ENCODE peak calls at places on chromosomes 7 and 10, in six cellular contexts. J is endodermal cell; P is neural crest cell; C is transverse colon; B is coronary artery; A is CD4-positive, alpha-beta T cell. L is an unnamed sample.

GRCh38 chr7:108142675-108143259 is 12.6 kb upstream of the LAMB4 start:
- DNase-seq in P (no peak), J (no peak), A (no peak), C (no peak), B (no peak), L (no peak)

GRCh38 chr10:43235070-43235900 is 31.6 kb downstream of the RASGEF1A start:
- DNase-seq in J (peak), C (no peak), B (no peak), P (no peak), A (no peak), L (no peak)

GRCh38 chr7:74271742-74272141 is 17.5 kb upstream of the CLIP2 start:
- DNase-seq in C (no peak), J (peak), A (no peak), P (no peak), B (no peak), L (no peak)

GRCh38 chr7:130021105-130021834 is 29.9 kb downstream of the ZC3HC1 start:
- DNase-seq in C (no peak), A (no peak), J (no peak), B (no peak), P (no peak), L (no peak)

GRCh38 chr7:44134943-44135628 is 6.0 kb downstream of the MYL7 start:
- DNase-seq in A (no peak), C (no peak), B (no peak), J (no peak), P (no peak), L (no peak)

GRCh38 chr7:147171013-147171391 is 1054.4 kb downstream of the CNTNAP2 start:
- DNase-seq in A (no peak), P (no peak), C (no peak), J (peak), B (no peak), L (no peak)

GRCh38 chr10:80589726-80590373 is 52.1 kb downstream of the SH2D4B start:
- DNase-seq in C (no peak), J (no peak), B (peak), P (no peak), A (no peak), L (no peak)

GRCh38 chr7:4479367-4480039 is 202.6 kb upstream of the FOXK1 start:
- DNase-seq in B (no peak), C (peak), J (peak), A (no peak), P (peak), L (no peak)

GRCh38 chr10:79353000-79353406 is 5.7 kb downstream of the PPIF start:
- DNase-seq in B (no peak), A (no peak), C (no peak), P (no peak), J (no peak), L (no peak)

GRCh38 chr10:128025951-128026350 is 100.3 kb downstream of the MKI67 start:
- DNase-seq in C (no peak), A (no peak), B (no peak), J (no peak), P (no peak), L (no peak)

GRCh38 chr7:25594122-25594521 is 365.8 kb upstream of the NPVF start:
- DNase-seq in A (no peak), J (no peak), B (no peak), P (no peak), C (no peak), L (no peak)

GRCh38 chr7:125695631-125696030 is 766.0 kb upstream of the POT1 start:
- DNase-seq in C (no peak), A (no peak), B (no peak), P (no peak), J (no peak), L (no peak)

GRCh38 chr7:107025449-107026103 is 18.9 kb upstream of the PRKAR2B start:
- DNase-seq in C (no peak), A (no peak), B (no peak), J (no peak), P (no peak), L (no peak)

GRCh38 chr10:112687647-112688046 is 240.6 kb downstream of the VTI1A start:
- DNase-seq in P (no peak), J (no peak), C (no peak), B (no peak), A (no peak), L (no peak)

GRCh38 chr10:128526793-128527375 is 400.7 kb upstream of the MKI67 start:
- DNase-seq in A (no peak), J (no peak), B (no peak), C (no peak), P (no peak), L (no peak)

GRCh38 chr7:1858435-1859265 is 188.6 kb downstream of the ELFN1 start:
- DNase-seq in C (no peak), J (peak), P (no peak), A (no peak), B (no peak), L (no peak)

GRCh38 chr7:66099551-66100407 is 14.9 kb upstream of the CRCP start:
- DNase-seq in B (peak), P (peak), J (peak), C (peak), A (peak), L (no peak)

GRCh38 chr10:46253076-46254006 is 33.5 kb upstream of the ANTXRL start:
- DNase-seq in B (peak), C (no peak), P (no peak), J (no peak), A (no peak), L (no peak)

GRCh38 chr7:18960735-18961134 is 156.7 kb downstream of the TWIST1 start:
- DNase-seq in P (no peak), J (no peak), C (no peak), A (no peak), B (no peak), L (no peak)

GRCh38 chr7:143360788-143361551 is 1.5 kb downstream of the FAM131B start:
- DNase-seq in P (no peak), B (no peak), C (no peak), A (no peak), J (peak), L (no peak)

GRCh38 chr10:119659951-119660350 is 8.8 kb downstream of the BAG3 start:
- DNase-seq in B (no peak), C (no peak), P (no peak), A (no peak), J (peak), L (no peak)

GRCh38 chr7:71770269-71770907 is 638.4 kb downstream of the GALNT17 start:
- DNase-seq in C (no peak), B (no peak), A (no peak), J (no peak), P (no peak), L (no peak)

GRCh38 chr10:133164816-133165555 is 5.0 kb downstream of the KNDC1 start:
- DNase-seq in A (no peak), J (no peak), B (no peak), C (no peak), P (no peak), L (no peak)

GRCh38 chr10:123781956-123782500 is 109.6 kb downstream of the CPXM2 start:
- DNase-seq in C (no peak), J (peak), P (no peak), A (no peak), B (no peak), L (no peak)

GRCh38 chr10:77475522-77475921 is 162.1 kb downstream of the KCNMA1 start:
- DNase-seq in C (no peak), B (no peak), J (no peak), P (no peak), A (no peak), L (no peak)

GRCh38 chr10:133151528-133151927 is 8.5 kb upstream of the KNDC1 start:
- DNase-seq in J (peak), A (no peak), C (no peak), P (no peak), B (no peak), L (no peak)

GRCh38 chr10:97734021-97734420 is 2.9 kb upstream of the ZFYVE27 start:
- DNase-seq in P (no peak), J (no peak), C (no peak), A (no peak), B (no peak), L (no peak)

GRCh38 chr7:134442441-134443220 is 16.3 kb downstream of the AKR1B1 start:
- DNase-seq in A (no peak), C (no peak), B (no peak), P (no peak), J (no peak), L (no peak)

GRCh38 chr7:134443396-134444070 is 15.4 kb downstream of the AKR1B1 start:
- DNase-seq in J (no peak), C (no peak), A (no peak), B (no peak), P (no peak), L (no peak)

GRCh38 chr7:134444961-134445315 is 14.0 kb downstream of the AKR1B1 start:
- DNase-seq in P (no peak), C (no peak), A (no peak), J (no peak), B (no peak), L (no peak)

GRCh38 chr7:134446446-134446845 is 12.5 kb downstream of the AKR1B1 start:
- DNase-seq in B (no peak), P (no peak), J (no peak), C (no peak), A (no peak), L (no peak)

DNA sequence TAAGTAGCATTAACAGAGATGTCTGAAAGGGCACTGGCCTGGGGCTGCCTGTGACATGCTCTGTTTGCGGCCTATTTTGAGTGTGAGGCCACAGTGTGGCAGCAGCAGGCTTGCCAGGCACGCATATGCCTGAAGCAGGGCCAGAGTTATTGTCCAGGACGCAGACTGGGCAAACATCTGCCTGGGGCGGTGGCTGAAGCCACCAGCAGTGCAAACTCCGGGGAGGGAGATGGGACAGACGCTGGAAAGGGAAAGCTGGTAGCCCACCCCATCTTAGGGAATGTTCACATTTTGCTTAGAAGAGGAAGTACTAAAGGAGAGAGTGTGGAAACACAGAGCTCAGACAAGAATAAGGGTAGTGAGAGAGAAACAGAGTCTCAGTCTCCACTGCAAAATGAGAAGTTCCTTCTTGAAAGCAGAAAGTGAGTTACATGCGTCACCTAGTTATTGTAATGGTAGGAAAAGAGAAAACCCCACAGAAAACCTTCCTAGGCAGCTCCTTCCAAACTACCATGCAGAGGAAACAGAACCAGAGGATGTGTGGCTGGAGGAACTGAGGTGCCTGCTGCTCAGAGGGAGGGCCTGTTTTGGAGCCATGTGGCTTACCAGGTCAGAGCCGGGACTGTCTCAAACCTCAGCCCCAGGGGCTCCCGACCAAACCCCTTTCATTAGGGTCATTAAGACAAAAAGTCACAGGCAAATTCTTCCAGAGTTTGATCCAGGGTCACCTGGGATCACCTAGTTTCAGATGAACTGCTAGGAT is 14.5 kb downstream of the AKR1B1 start:
- DNase-seq in B (no peak), P (no peak), A (no peak), C (no peak), J (no peak), L (no peak)
- TF ChIP-seq CTCF in B (no peak), P (no peak), A (no peak), C (no peak), J (no peak), L (no peak)

DNA sequence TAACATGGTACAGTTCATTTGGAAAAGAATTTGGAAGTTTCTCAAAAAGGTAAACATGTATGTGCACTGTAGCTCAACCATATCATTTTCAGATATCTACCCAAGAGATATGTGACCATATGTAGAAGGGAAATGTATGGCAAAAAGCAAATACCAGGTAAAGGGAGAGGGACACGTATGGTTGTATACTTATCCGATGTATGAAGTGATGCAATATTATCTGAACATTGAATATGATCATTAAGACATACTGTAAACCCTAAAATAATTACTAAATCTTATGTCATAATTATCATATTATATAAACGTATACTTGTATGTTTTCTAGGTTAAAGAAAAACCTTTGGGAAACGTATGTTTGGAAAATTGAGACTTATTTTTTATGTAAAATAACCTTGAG is 367.5 kb upstream of the KCND2 start:
- DNase-seq in A (no peak), J (no peak), B (no peak), C (no peak), P (no peak), L (no peak)
- TF ChIP-seq CTCF in A (no peak), J (no peak), B (no peak), C (no peak), P (no peak), L (no peak)

DNA sequence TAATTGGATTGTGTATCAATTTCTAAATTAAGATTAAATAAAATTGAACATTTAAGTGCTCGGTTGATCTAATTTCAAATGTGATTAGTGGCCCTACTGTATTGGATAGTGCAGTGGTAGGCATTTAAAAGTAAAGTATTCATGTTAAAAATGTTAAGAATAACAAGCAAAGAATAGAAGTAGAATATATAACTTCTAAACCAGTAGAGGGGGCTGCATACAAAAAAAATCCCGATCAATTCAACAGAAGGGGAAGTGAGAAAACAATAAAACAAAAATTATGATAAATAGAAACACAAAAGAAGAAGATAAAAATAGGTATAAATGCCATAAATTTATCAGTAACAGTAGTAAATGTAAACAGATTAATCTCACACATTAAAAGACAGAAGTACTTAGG is 24.9 kb upstream of the WDFY4 start:
- DNase-seq in C (no peak), J (no peak), B (no peak), P (no peak), A (no peak), L (no peak)
- TF ChIP-seq CTCF in C (no peak), J (peak), B (no peak), P (peak), A (no peak), L (peak)

DNA sequence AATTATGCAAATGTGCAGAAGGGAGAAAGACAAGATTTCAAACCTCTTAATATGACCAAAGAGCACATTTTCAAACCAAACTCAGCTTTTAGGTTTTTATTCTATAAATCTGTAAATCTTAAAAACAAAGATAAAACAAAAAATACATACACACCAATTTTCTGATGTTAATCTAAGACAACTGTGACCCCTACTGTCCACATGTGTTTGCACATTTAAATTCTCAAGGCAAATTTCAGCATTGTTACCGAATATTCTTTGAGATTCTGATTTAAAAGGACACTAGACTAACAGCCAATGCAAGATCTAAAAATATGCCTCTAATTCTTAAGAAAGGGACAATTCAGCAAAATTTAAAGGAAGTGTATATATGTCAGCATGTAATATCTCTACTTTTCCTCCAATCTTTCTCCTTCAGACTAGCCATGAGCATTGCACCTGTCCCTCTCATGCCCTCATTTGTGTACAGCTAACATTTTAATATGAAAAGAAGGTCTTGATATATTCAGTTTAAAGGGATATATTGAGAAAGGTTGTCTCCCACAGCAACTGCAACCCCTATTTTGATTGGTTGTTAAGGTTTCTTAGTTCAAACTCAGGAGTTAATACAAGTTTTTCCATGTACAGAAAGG is 417.9 kb downstream of the IPMK start:
- DNase-seq in B (no peak), A (no peak), C (no peak), P (no peak), J (no peak), L (no peak)
- TF ChIP-seq CTCF in B (no peak), A (no peak), C (peak), P (peak), J (peak), L (peak)

GRCh38 chr7:29684787-29685650 is 121.3 kb upstream of the WIPF3 start:
- DNase-seq in B (peak), C (peak), A (peak), J (peak), P (peak), L (peak)
- TF ChIP-seq CTCF in B (no peak), C (no peak), A (no peak), J (peak), P (no peak), L (no peak)